ENCODE peak calls at places on chromosomes 16 and 17, in five cellular contexts. O, N, V, W and S are unnamed samples.

GRCh38 chr16:54938351-54939346 is 8.0 kb downstream of the IRX5 start:
- DNase-seq in O (no peak), N (peak), V (no peak), W (no peak), S (no peak)

GRCh38 chr16:86931410-86931941 is 353.1 kb downstream of the FOXL1 start:
- DNase-seq in O (no peak), N (peak), V (no peak), W (no peak), S (no peak)

GRCh38 chr17:30393491-30393890 is 14.8 kb downstream of the CPD start:
- DNase-seq in O (no peak), N (no peak), V (no peak), W (no peak), S (no peak)

GRCh38 chr17:14736631-14737030 is 435.8 kb downstream of the HS3ST3B1 start:
- DNase-seq in O (no peak), N (no peak), V (no peak), W (no peak), S (no peak)

GRCh38 chr16:67546761-67547422 is 15.4 kb upstream of the CTCF start:
- DNase-seq in O (peak), N (peak), V (no peak), W (no peak), S (no peak)

GRCh38 chr16:87636050-87636684 is 33.9 kb downstream of the JPH3 start:
- DNase-seq in O (peak), N (peak), V (peak), W (peak), S (peak)

GRCh38 chr16:70348991-70349390 is 2.3 kb downstream of the DDX19A start:
- DNase-seq in O (no peak), N (no peak), V (no peak), W (no peak), S (no peak)

GRCh38 chr16:74183601-74184365 is 112.8 kb upstream of the PSMD7 start:
- DNase-seq in O (no peak), N (no peak), V (no peak), W (no peak), S (no peak)

GRCh38 chr17:35537569-35538209 is at the start of gene SLFN12L:
- DNase-seq in O (no peak), N (no peak), V (no peak), W (no peak), S (no peak)

GRCh38 chr17:80968602-80969029 is 23.0 kb upstream of the CHMP6 start:
- DNase-seq in O (no peak), N (no peak), V (no peak), W (no peak), S (no peak)

GRCh38 chr17:43034623-43035293 is 9.7 kb downstream of the RND2 start:
- DNase-seq in O (no peak), N (no peak), V (no peak), W (no peak), S (no peak)

GRCh38 chr16:85586360-85587145 is 26.6 kb upstream of the GSE1 start:
- DNase-seq in O (no peak), N (no peak), V (no peak), W (no peak), S (no peak)

GRCh38 chr16:11896776-11897175 is 19.0 kb downstream of the GSPT1 start:
- DNase-seq in O (no peak), N (no peak), V (no peak), W (no peak), S (peak)

GRCh38 chr17:19369846-19370492 is 7.4 kb upstream of the B9D1 start:
- DNase-seq in O (peak), N (no peak), V (no peak), W (no peak), S (no peak)

GRCh38 chr16:81905277-81905676 is 106.0 kb downstream of the SDR42E1 start:
- DNase-seq in O (no peak), N (peak), V (no peak), W (no peak), S (no peak)

GRCh38 chr17:36691606-36692005 is 90.2 kb downstream of the MRM1 start:
- DNase-seq in O (no peak), N (no peak), V (no peak), W (no peak), S (no peak)

GRCh38 chr17:16428098-16428882 is 12.9 kb downstream of the TRPV2 start:
- DNase-seq in O (no peak), N (peak), V (no peak), W (no peak), S (no peak)

GRCh38 chr16:76729525-76729924 is 452.3 kb downstream of the CNTNAP4 start:
- DNase-seq in O (no peak), N (peak), V (no peak), W (no peak), S (no peak)

GRCh38 chr16:528111-529011 is 849 bp downstream of the CAPN15 start:
- DNase-seq in O (peak), N (peak), V (no peak), W (no peak), S (peak)

GRCh38 chr17:43719578-43719977 is 39.0 kb downstream of the SOST start:
- DNase-seq in O (no peak), N (no peak), V (no peak), W (no peak), S (no peak)

GRCh38 chr17:49223517-49224197 is 6.9 kb downstream of the PHOSPHO1 start:
- DNase-seq in O (peak), N (peak), V (no peak), W (no peak), S (no peak)

GRCh38 chr16:84503751-84504395 is 586 bp downstream of the MEAK7 start:
- DNase-seq in O (no peak), N (no peak), V (no peak), W (peak), S (no peak)

GRCh38 chr16:51755039-51755501 is 604.0 kb upstream of the SALL1 start:
- DNase-seq in O (no peak), N (peak), V (no peak), W (no peak), S (no peak)

GRCh38 chr16:48576927-48577326 is 33.1 kb downstream of the N4BP1 start:
- DNase-seq in O (no peak), N (no peak), V (no peak), W (peak), S (peak)

GRCh38 chr17:65463242-65463641 is 98.2 kb downstream of the AXIN2 start:
- DNase-seq in O (no peak), N (no peak), V (no peak), W (no peak), S (peak)

GRCh38 chr17:44971776-44972483 is 3.8 kb upstream of the C1QL1 start:
- DNase-seq in O (no peak), N (peak), V (no peak), W (no peak), S (peak)

GRCh38 chr17:34261568-34261967 is 6.5 kb downstream of the CCL2 start:
- DNase-seq in O (no peak), N (no peak), V (no peak), W (no peak), S (no peak)

GRCh38 chr17:65558683-65559311 is 2.7 kb downstream of the AXIN2 start:
- DNase-seq in O (no peak), N (peak), V (no peak), W (no peak), S (no peak)

GRCh38 chr16:86145669-86146068 is 246.7 kb downstream of the IRF8 start:
- DNase-seq in O (no peak), N (no peak), V (no peak), W (no peak), S (no peak)

GRCh38 chr16:86975445-86975844 is 341.7 kb downstream of the C16orf95 start:
- DNase-seq in O (no peak), N (peak), V (no peak), W (no peak), S (no peak)

GRCh38 chr17:8464941-8465340 is 29.3 kb downstream of the NDEL1 start:
- DNase-seq in O (no peak), N (no peak), V (no peak), W (no peak), S (no peak)

GRCh38 chr16:70656712-70657263 is 10.4 kb downstream of the IL34 start:
- DNase-seq in O (no peak), N (peak), V (no peak), W (no peak), S (no peak)

GRCh38 chr17:43645765-43646481 is 15.8 kb downstream of the MEOX1 start:
- DNase-seq in O (no peak), N (peak), V (no peak), W (no peak), S (no peak)

GRCh38 chr17:30549864-30550511 is 72.8 kb downstream of the GOSR1 start:
- DNase-seq in O (no peak), N (no peak), V (no peak), W (no peak), S (no peak)

GRCh38 chr17:69575346-69575761 is 160.9 kb downstream of the MAP2K6 start:
- DNase-seq in O (no peak), N (no peak), V (no peak), W (no peak), S (no peak)

GRCh38 chr16:9033125-9033830 is 58.2 kb upstream of the HAPSTR1 start:
- DNase-seq in O (no peak), N (peak), V (no peak), W (no peak), S (no peak)

GRCh38 chr16:50276801-50277560 is 10.6 kb downstream of the ADCY7 start:
- DNase-seq in O (no peak), N (no peak), V (no peak), W (no peak), S (no peak)

GRCh38 chr16:79874391-79874790 is 273.9 kb upstream of the MAF start:
- DNase-seq in O (no peak), N (no peak), V (no peak), W (peak), S (peak)

GRCh38 chr16:69823831-69824563 is 61.9 kb downstream of the WWP2 start:
- DNase-seq in O (no peak), N (no peak), V (no peak), W (no peak), S (no peak)

GRCh38 chr17:39729280-39729851 is 966 bp downstream of the MIEN1 start:
- DNase-seq in O (no peak), N (no peak), V (no peak), W (no peak), S (no peak)
- H3K27ac ChIP-seq in O (peak), N (peak), V (peak), W (no peak), S (peak)

DNA sequence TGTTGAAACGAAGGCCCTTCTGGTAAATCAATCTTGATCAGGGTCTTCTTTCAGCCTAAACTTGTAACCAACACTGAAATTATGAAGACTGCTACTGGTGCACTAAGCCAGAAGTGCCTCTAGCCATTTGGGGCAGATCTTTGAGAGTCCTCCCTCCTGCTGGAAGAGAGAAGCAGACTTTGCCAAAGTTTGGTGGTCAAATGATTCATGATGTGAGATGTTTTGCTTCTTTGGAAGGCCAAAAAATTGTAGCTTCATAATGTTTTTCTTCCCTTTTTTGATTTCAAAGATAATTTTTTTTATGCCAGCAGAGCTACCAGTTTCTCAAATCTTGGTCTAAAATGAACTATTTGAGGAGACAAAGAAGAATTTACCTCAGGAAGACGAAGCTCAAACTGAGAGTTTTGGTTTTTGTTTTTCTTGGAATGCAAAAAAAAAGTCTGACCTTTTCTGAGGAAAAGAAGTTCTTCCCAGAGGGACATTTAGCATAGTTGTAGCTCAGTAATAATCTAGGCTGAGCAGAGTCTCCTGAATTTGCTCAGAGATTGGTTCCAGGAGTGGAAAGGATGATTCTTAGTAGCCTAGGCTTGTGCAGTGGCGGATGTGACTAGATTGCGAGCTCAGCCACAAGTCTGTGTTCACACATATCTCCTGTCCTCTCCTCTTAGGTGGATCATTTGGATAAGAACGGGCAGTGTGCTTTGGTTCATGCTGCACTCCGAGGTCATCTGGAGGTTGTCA is 50.9 kb downstream of the CYB561 start:
- DNase-seq in O (no peak), N (no peak), V (no peak), W (no peak), S (no peak)
- H3K27ac ChIP-seq in O (no peak), N (no peak), V (no peak), W (no peak), S (no peak)

GRCh38 chr16:89045181-89045815 is 48.4 kb upstream of the ACSF3 start:
- DNase-seq in O (no peak), N (no peak), V (no peak), W (no peak), S (no peak)
- H3K27ac ChIP-seq in O (no peak), N (no peak), V (no peak), W (no peak), S (no peak)

GRCh38 chr16:10296956-10297340 is 88.9 kb upstream of the ATF7IP2 start:
- DNase-seq in O (no peak), N (no peak), V (no peak), W (no peak), S (no peak)
- H3K27ac ChIP-seq in O (no peak), N (no peak), V (peak), W (no peak), S (no peak)

GRCh38 chr16:30370444-30371247 is at the start of gene TBC1D10B:
- DNase-seq in O (peak), N (peak), V (peak), W (peak), S (peak)

GRCh38 chr16:30369938-30370443 is 303 bp downstream of the TBC1D10B start:
- DNase-seq in O (no peak), N (no peak), V (no peak), W (no peak), S (no peak)

GRCh38 chr16:30372725-30373124 is 1.9 kb upstream of the MYL11 start:
- DNase-seq in O (no peak), N (no peak), V (no peak), W (no peak), S (no peak)

GRCh38 chr16:30372037-30372712 is 1.9 kb upstream of the TBC1D10B start:
- DNase-seq in O (no peak), N (no peak), V (no peak), W (no peak), S (no peak)

GRCh38 chr16:30371248-30371816 is 1.0 kb upstream of the TBC1D10B start:
- DNase-seq in O (no peak), N (peak), V (no peak), W (no peak), S (no peak)
- H3K27ac ChIP-seq in O (peak), N (no peak), V (peak), W (peak), S (peak)

GRCh38 chr17:1486802-1487695 is 5.4 kb downstream of the MYO1C start:
- DNase-seq in O (peak), N (peak), V (no peak), W (peak), S (no peak)
- H3K27ac ChIP-seq in O (peak), N (no peak), V (peak), W (peak), S (peak)

DNA sequence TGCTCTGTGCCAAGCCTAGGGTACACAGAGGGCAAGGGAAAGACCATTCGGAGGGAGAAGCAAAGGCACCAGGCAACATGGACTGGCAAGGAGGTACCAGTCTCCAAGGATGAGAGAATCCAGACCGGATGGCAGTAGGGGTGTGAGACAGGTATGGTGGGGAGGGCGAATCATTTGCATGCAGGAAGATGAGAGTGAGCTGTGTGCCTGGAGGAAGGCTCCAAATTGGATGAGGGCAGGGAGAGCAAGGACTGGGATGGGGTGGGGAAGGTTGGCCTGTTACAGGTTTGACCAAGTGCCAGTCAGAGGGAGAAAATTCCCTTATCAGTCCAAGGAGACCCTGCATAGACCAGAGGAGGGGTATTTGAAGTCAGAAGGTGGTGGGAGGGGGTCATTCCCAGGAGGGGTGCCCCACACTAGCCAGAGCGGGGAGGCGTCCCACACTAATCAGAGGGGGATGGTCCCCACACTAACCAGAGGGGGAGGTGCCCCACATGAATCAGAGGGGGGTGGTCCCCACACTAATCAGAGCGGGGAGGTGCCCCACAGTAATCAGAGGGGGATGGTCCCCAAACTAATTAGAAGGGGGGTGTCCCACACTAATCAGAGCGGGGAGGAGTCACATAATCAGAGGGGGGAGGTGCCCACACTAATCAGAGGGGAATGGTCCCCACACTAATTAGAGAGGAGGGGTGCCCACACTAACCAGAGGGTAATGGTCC is 737 bp downstream of the CANT1 start:
- DNase-seq in O (no peak), N (no peak), V (no peak), W (no peak), S (no peak)
- H3K27ac ChIP-seq in O (peak), N (no peak), V (peak), W (peak), S (peak)